ENCODE peak calls at places on chromosome 1, in seven cellular contexts. K, V, S, T, X, M and J are unnamed samples.
A peak's percentile ranks its signal among the peaks of the same experiment; 100 is the strongest.

GRCh38 chr1:31607360-31607759 is 10.1 kb upstream of the HCRTR1 start:
- DNase-seq in X (no peak), M (no peak), V (no peak), K (no peak), T (no peak), S (no peak), J (no peak)

GRCh38 chr1:195251900-195252299 is 1356.3 kb downstream of the KCNT2 start:
- DNase-seq in X (no peak), S (no peak), K (no peak), V (no peak), M (no peak), T (no peak), J (no peak)

GRCh38 chr1:44024903-44025525 is 6.2 kb downstream of the SLC6A9 start:
- DNase-seq in X (no peak), S (no peak), M (peak; percentile 8), T (no peak), K (no peak), V (no peak), J (no peak)

GRCh38 chr1:219905524-219905923 is 22.8 kb downstream of the SLC30A10 start:
- DNase-seq in T (no peak), M (no peak), K (no peak), X (no peak), V (no peak), S (no peak), J (no peak)

GRCh38 chr1:168179411-168180147 is 817 bp downstream of the TIPRL start:
- DNase-seq in X (no peak), S (peak; percentile 14), K (no peak), T (no peak), M (peak; percentile 47), V (peak; percentile 13), J (no peak)

GRCh38 chr1:226875641-226876295 is 5.4 kb downstream of the PSEN2 start:
- DNase-seq in K (no peak), V (no peak), X (no peak), S (peak; percentile 17), M (no peak), T (no peak), J (no peak)

GRCh38 chr1:217272385-217272784 is 358.5 kb downstream of the GPATCH2 start:
- DNase-seq in T (peak; percentile 34), K (no peak), X (no peak), M (no peak), V (peak; percentile 80), S (peak; percentile 76), J (no peak)

GRCh38 chr1:3703786-3704396 is 48.4 kb upstream of the CCDC27 start:
- DNase-seq in K (no peak), X (no peak), V (no peak), T (no peak), M (no peak), S (no peak), J (no peak)

GRCh38 chr1:203085528-203086406 is at the start of gene MYOG:
- DNase-seq in T (no peak), S (no peak), X (no peak), V (no peak), K (no peak), M (no peak), J (no peak)